ENCODE peak calls at places on chromosomes 7 and 10, in seven cellular contexts. N is activated CD8-positive, alpha-beta memory T cell treated with anti-CD3 and anti-CD28 coated beads, Interleukin-2, amount 10 ng/mL, durations not matched to agents 7 days and 5 days; S is GM13977; F is brain pericyte; A is RKO; R is renal cortical epithelial cell; H is ELR. X is an unnamed sample.

GRCh38 chr10:28263136-28263857 is 39.6 kb downstream of the MPP7 start:
- DNase-seq in N (no peak), H (no peak), S (no peak), R (no peak), F (no peak), A (no peak), X (no peak)

GRCh38 chr10:28890121-28890950 is 213.0 kb downstream of the BAMBI start:
- DNase-seq in A (no peak), F (no peak), H (no peak), R (no peak), S (no peak), N (no peak), X (no peak)

GRCh38 chr7:134736381-134736780 is 43.1 kb upstream of the CALD1 start:
- DNase-seq in R (no peak), H (no peak), F (no peak), S (no peak), A (no peak), N (no peak), X (no peak)

GRCh38 chr10:113854757-113855626 is 531 bp downstream of the NHLRC2 start:
- DNase-seq in A (peak), N (peak), R (no peak), H (peak), S (peak), F (no peak), X (peak)

GRCh38 chr10:33807527-33808377 is 473.3 kb upstream of the NRP1 start:
- DNase-seq in H (no peak), S (no peak), F (no peak), A (no peak), R (no peak), N (no peak), X (no peak)

GRCh38 chr10:133019651-133020050 is 68.1 kb upstream of the ADGRA1 start:
- DNase-seq in N (no peak), S (no peak), F (no peak), H (no peak), A (no peak), R (no peak), X (no peak)

GRCh38 chr10:127275793-127276415 is 79.5 kb upstream of the INSYN2A start:
- DNase-seq in N (no peak), H (no peak), S (no peak), R (no peak), F (no peak), A (no peak), X (no peak)

GRCh38 chr7:117095055-117095454 is 141.8 kb downstream of the ST7 start:
- DNase-seq in H (no peak), S (no peak), F (no peak), N (no peak), R (peak), A (no peak), X (no peak)

GRCh38 chr7:79063019-79063698 is 390.3 kb downstream of the MAGI2 start:
- DNase-seq in F (no peak), A (peak), R (no peak), N (no peak), S (no peak), H (no peak), X (no peak)

GRCh38 chr10:94349327-94349726 is 13.4 kb downstream of the NOC3L start:
- DNase-seq in N (no peak), S (no peak), F (no peak), A (peak), R (no peak), H (no peak), X (no peak)

GRCh38 chr7:108283252-108283651 is 153.1 kb upstream of the LAMB4 start:
- DNase-seq in A (no peak), S (no peak), N (no peak), F (no peak), R (no peak), H (no peak), X (no peak)

GRCh38 chr10:9254353-9254752 is 1199.9 kb downstream of the GATA3 start:
- DNase-seq in N (no peak), S (no peak), H (peak), R (no peak), F (peak), A (peak), X (no peak)

GRCh38 chr7:6536262-6536770 is 14.9 kb downstream of the GRID2IP start:
- DNase-seq in A (no peak), S (no peak), F (no peak), R (no peak), H (no peak), N (no peak), X (no peak)

GRCh38 chr10:12849351-12850181 is 151.9 kb downstream of the CCDC3 start:
- DNase-seq in A (no peak), N (no peak), R (no peak), H (no peak), S (no peak), F (no peak), X (no peak)

GRCh38 chr7:95213148-95213547 is 111.2 kb downstream of the PON1 start:
- DNase-seq in N (no peak), F (no peak), H (no peak), A (no peak), R (no peak), S (no peak), X (no peak)

GRCh38 chr10:129958686-129959543 is 5.2 kb downstream of the EBF3 start:
- DNase-seq in S (no peak), A (no peak), F (no peak), N (no peak), H (no peak), R (no peak), X (no peak)

GRCh38 chr10:644943-645334 is 44.5 kb downstream of the DIP2C start:
- DNase-seq in H (no peak), S (no peak), N (no peak), A (no peak), R (no peak), F (no peak), X (no peak)

GRCh38 chr7:50142421-50143113 is 49.5 kb upstream of the ZPBP start:
- DNase-seq in A (peak), S (no peak), F (no peak), H (peak), N (no peak), R (peak), X (no peak)

GRCh38 chr7:98251251-98251843 is 685 bp downstream of the TECPR1 start:
- DNase-seq in H (peak), S (peak), N (peak), A (peak), R (peak), F (no peak), X (peak)

GRCh38 chr7:106693659-106694353 is 32.8 kb upstream of the CCDC71L start:
- DNase-seq in A (no peak), S (no peak), R (peak), H (peak), N (no peak), F (no peak), X (no peak)

GRCh38 chr10:28201666-28202400 is 101.0 kb downstream of the MPP7 start:
- DNase-seq in H (peak), R (no peak), N (no peak), A (no peak), F (no peak), S (no peak), X (no peak)

GRCh38 chr7:91424372-91424771 is 160.1 kb downstream of the FZD1 start:
- DNase-seq in A (no peak), S (no peak), N (no peak), R (no peak), F (no peak), H (peak), X (no peak)

GRCh38 chr10:11782793-11783557 is 40.2 kb upstream of the PROSER2 start:
- DNase-seq in F (no peak), R (peak), N (no peak), H (peak), S (peak), A (peak), X (no peak)

GRCh38 chr7:104979167-104979841 is 34.7 kb upstream of the KMT2E start:
- DNase-seq in R (peak), F (peak), N (no peak), H (peak), A (no peak), S (no peak), X (no peak)

GRCh38 chr10:124717911-124718734 is 26.1 kb downstream of the FAM53B start:
- DNase-seq in F (no peak), A (no peak), N (peak), R (peak), H (peak), S (peak), X (peak)

GRCh38 chr7:73681031-73681430 is 2.2 kb downstream of the DNAJC30 start:
- DNase-seq in N (no peak), S (no peak), H (peak), R (peak), A (peak), F (no peak), X (no peak)

GRCh38 chr7:153934629-153935028 is 117.6 kb upstream of the DPP6 start:
- DNase-seq in F (no peak), A (no peak), H (no peak), R (no peak), N (no peak), S (no peak), X (no peak)

GRCh38 chr10:119502214-119502613 is 40.3 kb downstream of the RGS10 start:
- DNase-seq in S (peak), H (no peak), A (no peak), R (no peak), F (no peak), N (peak), X (peak)

GRCh38 chr7:38318803-38319416 is 45.5 kb upstream of the TARP start:
- DNase-seq in N (peak), R (peak), A (peak), H (peak), S (peak), F (no peak), X (no peak)

GRCh38 chr7:24573554-24574338 is 494 bp downstream of the PALS2 start:
- DNase-seq in H (peak), S (peak), N (peak), F (no peak), R (peak), A (peak), X (peak)

X was measured in CD4-positive, alpha-beta T cell.